ENCODE peak calls at places on chromosomes 12 and 14, in five cellular contexts. O is tibial artery, J is Caco-2, Q is heart left ventricle, G is AG04450. K is an unnamed sample.

GRCh38 chr14:101478096-101478495 is 83.2 kb upstream of the DIO3 start:
- DNase-seq in O (peak), J (no peak), Q (no peak), G (no peak), K (no peak)

GRCh38 chr14:100580316-100581227 is 6.6 kb downstream of the BEGAIN start:
- DNase-seq in O (no peak), J (no peak), Q (no peak), G (no peak), K (no peak)

GRCh38 chr12:49094104-49094948 is at the start of gene DHH:
- DNase-seq in O (peak), J (peak), Q (peak), G (no peak), K (no peak)

GRCh38 chr12:2488596-2488995 is 306.2 kb upstream of the FKBP4 start:
- DNase-seq in O (no peak), J (no peak), Q (no peak), G (no peak), K (no peak)

GRCh38 chr14:104239866-104240301 is 101.5 kb downstream of the KIF26A start:
- DNase-seq in O (peak), J (no peak), Q (no peak), G (no peak), K (no peak)

GRCh38 chr14:66965831-66966230 is 223.4 kb upstream of the GARIN2 start:
- DNase-seq in O (no peak), J (no peak), Q (no peak), G (no peak), K (peak)

GRCh38 chr12:117118838-117119591 is 19.8 kb upstream of the TESC start:
- DNase-seq in O (no peak), J (no peak), Q (peak), G (no peak), K (no peak)

GRCh38 chr12:80701388-80701787 is 6.0 kb upstream of the MYF6 start:
- DNase-seq in O (no peak), J (no peak), Q (no peak), G (no peak), K (no peak)

GRCh38 chr14:81400202-81400678 is at the start of gene STON2:
- DNase-seq in O (peak), J (no peak), Q (peak), G (no peak), K (peak)

GRCh38 chr12:18430425-18431048 is 169.2 kb downstream of the PIK3C2G start:
- DNase-seq in O (no peak), J (peak), Q (peak), G (peak), K (no peak)

GRCh38 chr12:18750087-18750486 is 12.2 kb downstream of the CAPZA3 start:
- DNase-seq in O (no peak), J (no peak), Q (no peak), G (no peak), K (peak)

GRCh38 chr12:61853945-61854344 is 406.3 kb upstream of the USP15 start:
- DNase-seq in O (no peak), J (no peak), Q (no peak), G (no peak), K (no peak)

GRCh38 chr12:124774462-124775167 is 89.0 kb downstream of the SCARB1 start:
- DNase-seq in O (no peak), J (no peak), Q (no peak), G (no peak), K (peak)
- H3K4me3 ChIP-seq in O (peak), J (no peak), Q (no peak), G (peak), K (peak)

GRCh38 chr14:97390031-97390729 is 593.0 kb downstream of the VRK1 start:
- DNase-seq in O (peak), J (no peak), Q (no peak), G (no peak), K (no peak)

GRCh38 chr14:97388408-97388807 is 591.2 kb downstream of the VRK1 start:
- DNase-seq in O (no peak), J (no peak), Q (no peak), G (no peak), K (no peak)

GRCh38 chr14:97382616-97383226 is 585.5 kb downstream of the VRK1 start:
- DNase-seq in O (no peak), J (no peak), Q (no peak), G (no peak), K (no peak)

GRCh38 chr14:97385727-97386126 is 588.5 kb downstream of the VRK1 start:
- DNase-seq in O (no peak), J (no peak), Q (no peak), G (no peak), K (no peak)

GRCh38 chr14:97387252-97387882 is 590.2 kb downstream of the VRK1 start:
- DNase-seq in O (no peak), J (no peak), Q (no peak), G (no peak), K (no peak)
- H3K4me3 ChIP-seq in O (no peak), J (no peak), Q (no peak), G (no peak), K (no peak)

GRCh38 chr14:98925362-98926040 is 346.5 kb downstream of the BCL11B start:
- DNase-seq in O (peak), J (no peak), Q (no peak), G (no peak), K (no peak)
- H3K4me3 ChIP-seq in O (no peak), J (no peak), Q (no peak), G (no peak), K (no peak)

DNA sequence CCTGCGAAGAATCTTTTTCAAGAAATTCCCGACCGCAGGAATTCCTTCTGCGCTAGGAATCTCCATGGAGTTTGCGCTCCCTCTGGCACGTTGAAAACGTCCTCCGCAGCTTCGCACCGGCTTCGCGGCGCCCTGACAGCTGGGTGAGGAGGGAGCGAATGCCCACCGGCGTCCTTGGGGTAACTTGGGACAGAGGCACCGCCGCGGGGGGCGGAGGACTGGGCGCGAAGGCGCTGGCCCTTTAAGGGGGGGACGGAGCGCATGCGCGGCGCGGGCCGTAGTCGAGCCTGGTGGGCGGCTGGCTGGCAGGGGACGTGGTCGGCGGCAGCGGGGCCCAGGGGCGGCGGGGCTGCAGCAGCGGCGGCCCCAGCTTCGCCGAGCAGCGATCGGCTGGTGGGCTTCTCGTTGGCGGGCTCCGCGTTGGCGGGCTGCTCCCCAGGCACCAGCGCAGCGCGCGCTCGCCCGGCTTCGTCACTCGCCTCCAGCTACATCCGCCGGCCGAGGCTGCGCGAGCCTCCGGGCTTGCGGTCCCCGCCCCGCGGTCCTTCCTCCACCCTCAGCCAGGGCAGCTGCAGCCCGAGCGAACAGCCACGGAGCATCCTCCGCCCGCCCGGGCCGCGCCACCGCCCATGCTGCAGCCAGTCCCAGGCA is at the start of gene VASH1:
- DNase-seq in O (peak), J (peak), Q (peak), G (peak), K (peak)
- H3K4me3 ChIP-seq in O (peak), J (peak), Q (peak), G (peak), K (peak)

DNA sequence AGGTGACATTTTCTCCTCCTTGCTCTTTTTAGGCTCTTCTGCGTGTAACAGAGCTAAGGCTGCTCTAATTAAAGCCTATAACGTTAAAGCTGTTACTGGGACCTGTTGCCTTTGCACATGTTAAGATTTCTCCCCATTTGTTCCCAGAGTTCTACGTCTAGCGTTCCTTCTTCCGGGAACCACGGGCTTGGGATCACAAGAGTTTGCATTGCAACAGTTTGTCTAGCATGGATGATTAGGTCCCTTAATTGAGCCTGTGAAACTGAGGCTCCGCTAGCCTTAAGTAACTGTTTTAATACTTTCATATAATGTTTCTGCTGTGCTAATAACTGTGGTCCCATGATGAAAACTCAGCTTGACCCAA is 16.7 kb upstream of the LYZ start:
- DNase-seq in O (no peak), J (no peak), Q (no peak), G (no peak), K (no peak)
- H3K4me3 ChIP-seq in O (peak), J (peak), Q (peak), G (peak), K (peak)

GRCh38 chr12:57234233-57234570 is 4.7 kb downstream of the SHMT2 start:
- DNase-seq in O (no peak), J (no peak), Q (no peak), G (no peak), K (no peak)

GRCh38 chr12:57235728-57236131 is 6.2 kb downstream of the SHMT2 start:
- DNase-seq in O (no peak), J (no peak), Q (no peak), G (no peak), K (no peak)

GRCh38 chr12:57235012-57235727 is 5.7 kb downstream of the SHMT2 start:
- DNase-seq in O (peak), J (peak), Q (peak), G (no peak), K (peak)

GRCh38 chr12:57233357-57234232 is 4.1 kb downstream of the SHMT2 start:
- DNase-seq in O (no peak), J (no peak), Q (no peak), G (no peak), K (peak)

DNA sequence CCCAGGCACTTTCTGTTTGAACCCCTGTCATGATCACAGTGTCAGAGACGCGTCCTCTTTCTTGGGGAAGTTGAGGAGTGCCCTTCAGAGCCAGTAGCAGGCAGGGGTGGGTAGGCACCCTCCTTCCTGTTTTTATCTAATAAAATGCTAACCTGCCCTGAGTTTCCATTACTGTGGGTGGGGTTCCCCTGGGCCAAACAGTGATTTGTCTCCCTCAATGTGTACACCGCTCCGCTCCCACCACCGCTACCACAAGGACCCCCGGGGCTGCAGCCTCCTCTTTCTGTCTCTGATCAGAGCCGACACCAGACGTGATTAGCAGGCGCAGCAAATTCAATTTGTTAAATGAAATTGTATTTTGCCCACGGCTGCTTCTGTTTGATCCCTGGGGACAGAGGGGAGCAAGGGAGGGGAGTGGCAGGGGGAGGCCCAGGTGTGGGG is 5.1 kb downstream of the SHMT2 start:
- DNase-seq in O (no peak), J (no peak), Q (no peak), G (no peak), K (no peak)
- H3K4me3 ChIP-seq in O (no peak), J (no peak), Q (no peak), G (no peak), K (no peak)

K was measured in skeletal muscle cell.